ENCODE peak calls at places on chromosomes 5 and 9, in seven cellular contexts. N is H9, H is neuronal stem cell, U is mesenchymal stem cell, W is mesendoderm, D is trophoblast cell, M is H1. I is an unnamed sample.

GRCh38 chr5:36878421-36879088 is 2.0 kb downstream of the NIPBL start:
- DNase-seq in H (peak), N (peak), U (peak), D (peak), M (no peak), W (peak), I (peak)

GRCh38 chr9:124285903-124286291 is 28.1 kb downstream of the NEK6 start:
- DNase-seq in W (no peak), M (no peak), H (no peak), D (peak), N (no peak), U (peak), I (peak)

GRCh38 chr9:129868571-129869486 is 33.6 kb downstream of the USP20 start:
- DNase-seq in H (no peak), M (no peak), U (no peak), W (no peak), N (peak), D (no peak), I (no peak)

GRCh38 chr5:153147891-153148623 is 342.4 kb upstream of the GRIA1 start:
- DNase-seq in H (peak), U (peak), N (peak), M (no peak), W (peak), D (peak), I (no peak)

GRCh38 chr9:35538361-35539234 is 48.7 kb downstream of the RUSC2 start:
- DNase-seq in N (peak), M (no peak), W (peak), H (peak), U (peak), D (peak), I (peak)

GRCh38 chr5:6096101-6096500 is 282.2 kb downstream of the MED10 start:
- DNase-seq in U (no peak), M (no peak), W (no peak), H (no peak), D (no peak), N (no peak), I (no peak)

GRCh38 chr9:99264070-99264469 is 42.0 kb downstream of the SEC61B start:
- DNase-seq in U (no peak), W (peak), D (no peak), M (no peak), H (no peak), N (peak), I (no peak)

GRCh38 chr9:101536938-101537337 is 3.3 kb downstream of the RNF20 start:
- DNase-seq in D (no peak), U (peak), W (peak), H (peak), N (peak), M (no peak), I (peak)

GRCh38 chr9:70043689-70044449 is at the start of gene MAMDC2:
- DNase-seq in U (peak), H (peak), D (peak), W (peak), M (no peak), N (peak), I (peak)

GRCh38 chr9:98580956-98581355 is 127.8 kb downstream of the GABBR2 start:
- DNase-seq in D (no peak), W (no peak), M (no peak), H (no peak), U (no peak), N (no peak), I (no peak)

GRCh38 chr5:17180330-17180843 is 37.0 kb upstream of the BASP1 start:
- DNase-seq in U (no peak), W (peak), D (no peak), H (no peak), M (no peak), N (no peak), I (no peak)

GRCh38 chr9:89815903-89816573 is 211.2 kb downstream of the GADD45G start:
- DNase-seq in D (no peak), U (no peak), N (no peak), W (no peak), M (no peak), H (no peak), I (no peak)

GRCh38 chr9:133558191-133559126 is 24.0 kb downstream of the ADAMTSL2 start:
- DNase-seq in H (no peak), U (peak), W (peak), N (no peak), D (peak), M (no peak), I (peak)

GRCh38 chr9:23254404-23255184 is 571.4 kb downstream of the ELAVL2 start:
- DNase-seq in N (peak), D (no peak), U (no peak), H (no peak), M (no peak), W (peak), I (no peak)

GRCh38 chr9:127871531-127871930 is 5.9 kb downstream of the AK1 start:
- DNase-seq in U (no peak), N (no peak), D (no peak), H (no peak), M (no peak), W (no peak), I (no peak)

GRCh38 chr5:81907012-81907411 is 64.8 kb upstream of the ATG10 start:
- DNase-seq in D (no peak), W (no peak), N (no peak), U (no peak), M (no peak), H (no peak), I (peak)

GRCh38 chr5:115850771-115851416 is 9.2 kb downstream of the AP3S1 start:
- DNase-seq in N (no peak), U (peak), D (no peak), M (no peak), W (no peak), H (no peak), I (peak)

GRCh38 chr5:6703791-6704190 is 9.4 kb upstream of the TENT4A start:
- DNase-seq in M (no peak), W (no peak), D (no peak), U (peak), H (no peak), N (no peak), I (peak)

GRCh38 chr9:128225770-128226753 is 22.9 kb downstream of the DNM1 start:
- DNase-seq in W (no peak), D (no peak), M (no peak), N (no peak), H (no peak), U (no peak), I (no peak)

GRCh38 chr5:14806452-14806851 is 65.1 kb downstream of the ANKH start:
- DNase-seq in M (no peak), H (no peak), D (no peak), U (peak), N (no peak), W (no peak), I (peak)

GRCh38 chr5:4511996-4512656 is 628.0 kb upstream of the ADAMTS16 start:
- DNase-seq in U (no peak), M (peak), N (peak), D (no peak), H (no peak), W (peak), I (no peak)

GRCh38 chr9:127353882-127354281 is 43.1 kb upstream of the SLC2A8 start:
- DNase-seq in M (peak), W (no peak), H (no peak), D (no peak), U (no peak), N (peak), I (no peak)

GRCh38 chr5:138037907-138038633 is 5.2 kb upstream of the FAM13B start:
- DNase-seq in W (no peak), D (no peak), H (no peak), U (no peak), M (no peak), N (no peak), I (no peak)

GRCh38 chr9:100324594-100325200 is 28.0 kb downstream of the TEX10 start:
- DNase-seq in U (peak), H (no peak), M (no peak), N (no peak), W (peak), D (no peak), I (peak)

GRCh38 chr5:138212828-138213160 is 329 bp downstream of the CDC23 start:
- DNase-seq in U (no peak), H (no peak), M (no peak), D (no peak), N (no peak), W (peak), I (peak)

GRCh38 chr5:157049605-157050004 is 9.3 kb downstream of the HAVCR1 start:
- DNase-seq in N (no peak), W (peak), M (no peak), H (no peak), U (peak), D (peak), I (no peak)

GRCh38 chr5:57779383-57780223 is 297.0 kb upstream of the ACTBL2 start:
- DNase-seq in D (peak), H (peak), M (no peak), U (peak), W (peak), N (peak), I (peak)

GRCh38 chr5:142811840-142812557 is 41.8 kb downstream of the ARHGAP26 start:
- DNase-seq in N (no peak), H (no peak), W (peak), M (no peak), U (no peak), D (no peak), I (no peak)

GRCh38 chr9:96856363-96857286 is 2.3 kb upstream of the ZNF782 start:
- DNase-seq in D (peak), H (peak), W (peak), M (no peak), N (peak), U (peak), I (peak)

GRCh38 chr5:135978993-135979392 is 24.2 kb upstream of the LECT2 start:
- DNase-seq in M (no peak), D (no peak), N (no peak), H (no peak), W (no peak), U (no peak), I (no peak)

GRCh38 chr9:76818271-76818670 is 54.0 kb downstream of the PCA3 start:
- DNase-seq in D (peak), N (peak), U (peak), H (no peak), M (peak), W (peak), I (peak)

GRCh38 chr9:83688921-83689320 is 18.8 kb downstream of the UBQLN1 start:
- DNase-seq in M (no peak), U (no peak), N (no peak), W (no peak), H (no peak), D (no peak), I (no peak)

GRCh38 chr5:947626-948471 is 55.2 kb downstream of the TRIP13 start:
- DNase-seq in N (no peak), M (no peak), H (no peak), W (no peak), U (no peak), D (no peak), I (no peak)

GRCh38 chr5:37774912-37775483 is 64.8 kb downstream of the GDNF start:
- DNase-seq in M (no peak), H (no peak), U (peak), N (no peak), W (peak), D (peak), I (peak)

GRCh38 chr5:175922192-175922885 is 45.8 kb downstream of the THOC3 start:
- DNase-seq in H (no peak), M (no peak), D (no peak), N (no peak), U (peak), W (no peak), I (peak)

DNA sequence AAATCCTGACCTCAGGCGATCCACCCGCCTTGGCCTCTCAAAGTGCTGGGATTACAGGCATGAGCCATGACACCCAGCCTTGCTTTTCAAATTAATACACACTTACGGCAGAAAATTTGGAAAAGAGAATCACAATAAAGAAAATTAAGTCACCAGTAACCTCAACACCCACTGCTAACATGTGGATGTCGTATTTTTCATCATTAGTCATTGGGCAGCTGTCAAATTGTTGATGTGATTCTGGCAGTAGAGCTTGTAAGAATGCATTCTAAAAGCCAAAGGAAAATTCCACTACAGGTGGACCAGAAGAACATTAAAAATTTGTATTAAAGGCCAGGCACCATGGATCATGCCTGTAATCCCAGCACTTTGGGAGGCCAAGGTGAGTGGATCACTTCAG is 237.3 kb upstream of the TUT7 start:
- DNase-seq in H (no peak), U (no peak), N (no peak), M (no peak), D (no peak), W (no peak), I (no peak)
- H3K18ac ChIP-seq in H (no peak), U (no peak), N (no peak), M (no peak), D (no peak), W (no peak), I (no peak)

GRCh38 chr5:172428224-172429166 is 25.8 kb downstream of the SH3PXD2B start:
- DNase-seq in D (no peak), W (no peak), N (no peak), H (no peak), M (no peak), U (no peak), I (no peak)
- H3K18ac ChIP-seq in D (peak), W (no peak), N (no peak), H (no peak), M (no peak), U (no peak), I (no peak)

GRCh38 chr5:126099077-126099476 is 324.1 kb upstream of the GRAMD2B start:
- DNase-seq in U (no peak), M (no peak), W (no peak), H (no peak), D (no peak), N (no peak), I (no peak)
- H3K18ac ChIP-seq in U (no peak), M (no peak), W (no peak), H (no peak), D (no peak), N (no peak), I (no peak)

GRCh38 chr5:129245489-129245888 is 150.9 kb downstream of the ISOC1 start:
- DNase-seq in U (no peak), D (peak), H (no peak), N (no peak), W (no peak), M (no peak), I (no peak)

GRCh38 chr5:129241755-129242154 is 147.2 kb downstream of the ISOC1 start:
- DNase-seq in H (no peak), W (peak), D (peak), M (no peak), N (no peak), U (no peak), I (no peak)

GRCh38 chr5:129244478-129244877 is 149.9 kb downstream of the ISOC1 start:
- DNase-seq in W (no peak), H (no peak), U (peak), N (no peak), M (no peak), D (peak), I (no peak)

GRCh38 chr5:129246088-129246487 is 151.5 kb downstream of the ISOC1 start:
- DNase-seq in W (no peak), D (no peak), M (no peak), N (no peak), U (no peak), H (no peak), I (no peak)

GRCh38 chr5:129243058-129243457 is 148.5 kb downstream of the ISOC1 start:
- DNase-seq in W (no peak), H (no peak), M (no peak), U (peak), N (no peak), D (no peak), I (no peak)
- H3K18ac ChIP-seq in W (no peak), H (no peak), M (no peak), U (no peak), N (no peak), D (no peak), I (no peak)

GRCh38 chr5:103645816-103646215 is 83.2 kb upstream of the NUDT12 start:
- DNase-seq in H (no peak), M (no peak), U (no peak), W (no peak), N (no peak), D (no peak), I (no peak)

GRCh38 chr5:103648086-103648485 is 85.5 kb upstream of the NUDT12 start:
- DNase-seq in W (peak), H (no peak), U (no peak), M (no peak), N (no peak), D (no peak), I (no peak)

GRCh38 chr5:103646698-103647614 is 84.4 kb upstream of the NUDT12 start:
- DNase-seq in U (no peak), D (no peak), M (peak), H (no peak), N (peak), W (peak), I (no peak)
- H3K18ac ChIP-seq in U (no peak), D (no peak), M (no peak), H (no peak), N (no peak), W (no peak), I (no peak)

GRCh38 chr5:43279548-43280274 is 33.5 kb downstream of the HMGCS1 start:
- DNase-seq in W (no peak), D (no peak), M (no peak), N (no peak), H (no peak), U (no peak), I (no peak)

GRCh38 chr5:43275391-43275790 is 37.8 kb downstream of the HMGCS1 start:
- DNase-seq in U (no peak), H (no peak), W (no peak), D (no peak), N (no peak), M (no peak), I (no peak)

GRCh38 chr5:43273552-43273951 is 39.7 kb downstream of the HMGCS1 start:
- DNase-seq in W (no peak), D (no peak), U (no peak), M (no peak), N (no peak), H (no peak), I (no peak)

GRCh38 chr5:43270686-43271085 is 42.5 kb downstream of the HMGCS1 start:
- DNase-seq in M (no peak), N (no peak), H (no peak), D (no peak), U (no peak), W (no peak), I (no peak)

DNA sequence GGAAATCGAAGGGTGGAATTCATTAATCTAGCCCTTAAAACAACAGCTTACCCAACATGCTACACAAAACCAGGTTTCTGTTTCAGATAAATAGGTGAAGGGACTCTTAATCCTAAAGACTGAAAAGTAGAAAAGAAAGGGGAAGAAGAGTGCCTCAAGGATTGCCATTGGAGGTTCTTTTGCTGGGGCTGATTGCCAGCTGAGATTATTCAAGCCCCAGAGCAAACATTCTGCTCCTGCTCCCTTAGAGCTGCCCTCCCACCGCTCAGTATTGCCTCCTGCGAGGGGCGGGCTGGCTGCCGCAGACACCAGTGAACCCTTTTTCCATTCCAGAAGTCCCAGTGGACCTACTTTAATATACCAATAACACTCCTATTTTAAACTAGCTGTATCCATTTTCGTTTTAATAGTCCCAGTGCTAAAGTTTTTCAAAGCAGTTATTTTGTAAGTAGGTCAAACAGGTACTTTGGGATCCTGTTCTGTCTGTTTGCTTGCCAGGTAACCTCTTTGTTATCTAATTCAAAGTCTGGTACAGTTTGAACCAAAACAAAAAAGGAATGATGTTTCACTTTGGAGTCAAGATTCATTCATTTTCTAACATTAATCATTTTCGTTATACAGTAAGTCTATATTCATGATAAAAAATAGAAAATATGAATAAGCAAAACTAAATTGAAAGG is 38.6 kb downstream of the HMGCS1 start:
- DNase-seq in H (no peak), W (no peak), N (no peak), U (no peak), D (no peak), M (no peak), I (no peak)
- H3K18ac ChIP-seq in H (no peak), W (no peak), N (no peak), U (no peak), D (no peak), M (no peak), I (no peak)

DNA sequence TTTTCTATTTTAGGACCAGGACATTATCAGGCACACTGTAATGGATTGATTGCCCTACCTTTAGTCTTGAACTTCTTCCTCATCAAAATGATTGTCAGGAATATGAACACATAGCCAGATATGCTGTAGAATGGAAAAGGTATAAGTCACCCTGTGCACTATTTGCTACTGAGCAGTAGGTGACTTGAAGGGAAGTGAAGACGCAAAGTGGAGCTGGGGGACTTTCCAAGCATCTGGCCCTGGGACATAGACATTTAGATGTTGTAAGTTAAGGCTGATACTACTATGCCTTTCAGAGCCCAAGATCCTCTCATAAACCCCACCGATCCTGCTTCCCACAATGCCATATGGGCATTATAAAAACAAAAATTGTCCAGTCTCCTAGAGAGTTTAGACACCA is 174.5 kb downstream of the DOCK8 start:
- DNase-seq in M (no peak), U (no peak), D (no peak), N (no peak), H (no peak), W (no peak), I (no peak)
- H3K18ac ChIP-seq in M (no peak), U (no peak), D (no peak), N (no peak), H (no peak), W (no peak), I (no peak)

GRCh38 chr5:10279925-10280720 is 27.6 kb downstream of the CMBL start:
- DNase-seq in W (no peak), M (no peak), D (no peak), N (no peak), H (no peak), U (no peak), I (no peak)
- H3K18ac ChIP-seq in W (no peak), M (no peak), D (no peak), N (no peak), H (no peak), U (no peak), I (no peak)